ENCODE peak calls at places on chromosomes 16 and 17, in five cellular contexts. One of them, this sample, is unnamed.

GRCh38 chr16:48284772-48285409 is 37.6 kb upstream of the ABCC11 start:
- DNase-seq in ovary: no peak
- DNase-seq in spleen: no peak
- DNase-seq in A549: no peak
- DNase-seq in CD8-positive, alpha-beta memory T cell: no peak
- DNase-seq in this sample: no peak

GRCh38 chr16:62261760-62262159 is 225.5 kb upstream of the CDH8 start:
- DNase-seq in ovary: no peak
- DNase-seq in spleen: no peak
- DNase-seq in A549: no peak
- DNase-seq in CD8-positive, alpha-beta memory T cell: no peak
- DNase-seq in this sample: no peak

GRCh38 chr16:82756283-82756599 is 129.5 kb downstream of the CDH13 start:
- DNase-seq in ovary: no peak
- DNase-seq in spleen: no peak
- DNase-seq in A549: no peak
- DNase-seq in CD8-positive, alpha-beta memory T cell: no peak
- DNase-seq in this sample: no peak

GRCh38 chr16:49987381-49987780 is 37.6 kb upstream of the CNEP1R1 start:
- DNase-seq in ovary: no peak
- DNase-seq in spleen: no peak
- DNase-seq in A549: no peak
- DNase-seq in CD8-positive, alpha-beta memory T cell: no peak
- DNase-seq in this sample: no peak

GRCh38 chr16:61413026-61413425 is 623.2 kb downstream of the CDH8 start:
- DNase-seq in ovary: no peak
- DNase-seq in spleen: no peak
- DNase-seq in A549: no peak
- DNase-seq in CD8-positive, alpha-beta memory T cell: no peak
- DNase-seq in this sample: no peak

GRCh38 chr16:74710401-74710800 is 9.7 kb upstream of the MLKL start:
- DNase-seq in ovary: no peak
- DNase-seq in spleen: peak; percentile 54
- DNase-seq in A549: no peak
- DNase-seq in CD8-positive, alpha-beta memory T cell: no peak
- DNase-seq in this sample: no peak

GRCh38 chr16:53080345-53081031 is 25.7 kb downstream of the CHD9 start:
- DNase-seq in ovary: peak; percentile 73
- DNase-seq in spleen: no peak
- DNase-seq in A549: peak; percentile 92
- DNase-seq in CD8-positive, alpha-beta memory T cell: no peak
- DNase-seq in this sample: no peak

GRCh38 chr17:79276824-79277223 is 202.2 kb downstream of the ENGASE start:
- DNase-seq in ovary: no peak
- DNase-seq in spleen: no peak
- DNase-seq in A549: no peak
- DNase-seq in CD8-positive, alpha-beta memory T cell: no peak
- DNase-seq in this sample: no peak

GRCh38 chr17:74888440-74888839 is 5.0 kb downstream of the FADS6 start:
- DNase-seq in ovary: no peak
- DNase-seq in spleen: no peak
- DNase-seq in A549: no peak
- DNase-seq in CD8-positive, alpha-beta memory T cell: no peak
- DNase-seq in this sample: no peak

GRCh38 chr17:82976982-82977488 is 102.4 kb upstream of the METRNL start:
- DNase-seq in ovary: no peak
- DNase-seq in spleen: no peak
- DNase-seq in A549: no peak
- DNase-seq in CD8-positive, alpha-beta memory T cell: no peak
- DNase-seq in this sample: no peak

GRCh38 chr17:70906808-70907207 is 737.5 kb downstream of the KCNJ2 start:
- DNase-seq in ovary: no peak
- DNase-seq in spleen: no peak
- DNase-seq in A549: no peak
- DNase-seq in CD8-positive, alpha-beta memory T cell: no peak
- DNase-seq in this sample: no peak

GRCh38 chr17:42519546-42520444 is 16.2 kb upstream of the NAGLU start:
- DNase-seq in ovary: peak; percentile 91
- DNase-seq in spleen: peak; percentile 76
- DNase-seq in A549: peak; percentile 95
- DNase-seq in CD8-positive, alpha-beta memory T cell: no peak
- DNase-seq in this sample: peak; percentile 84

GRCh38 chr17:42517516-42517915 is 18.5 kb upstream of the NAGLU start:
- DNase-seq in ovary: peak; percentile 92
- DNase-seq in spleen: peak; percentile 94
- DNase-seq in A549: peak; percentile 92
- DNase-seq in CD8-positive, alpha-beta memory T cell: peak; percentile 76
- DNase-seq in this sample: peak; percentile 93

GRCh38 chr17:42518755-42519545 is 17.1 kb upstream of the NAGLU start:
- DNase-seq in ovary: peak; percentile 72
- DNase-seq in spleen: peak; percentile 76
- DNase-seq in A549: peak; percentile 84
- DNase-seq in CD8-positive, alpha-beta memory T cell: no peak
- DNase-seq in this sample: peak; percentile 97

GRCh38 chr17:42520540-42520951 is 15.5 kb upstream of the NAGLU start:
- DNase-seq in ovary: peak; percentile 59
- DNase-seq in spleen: peak; percentile 68
- DNase-seq in A549: no peak
- DNase-seq in CD8-positive, alpha-beta memory T cell: no peak
- DNase-seq in this sample: peak; percentile 47

DNA sequence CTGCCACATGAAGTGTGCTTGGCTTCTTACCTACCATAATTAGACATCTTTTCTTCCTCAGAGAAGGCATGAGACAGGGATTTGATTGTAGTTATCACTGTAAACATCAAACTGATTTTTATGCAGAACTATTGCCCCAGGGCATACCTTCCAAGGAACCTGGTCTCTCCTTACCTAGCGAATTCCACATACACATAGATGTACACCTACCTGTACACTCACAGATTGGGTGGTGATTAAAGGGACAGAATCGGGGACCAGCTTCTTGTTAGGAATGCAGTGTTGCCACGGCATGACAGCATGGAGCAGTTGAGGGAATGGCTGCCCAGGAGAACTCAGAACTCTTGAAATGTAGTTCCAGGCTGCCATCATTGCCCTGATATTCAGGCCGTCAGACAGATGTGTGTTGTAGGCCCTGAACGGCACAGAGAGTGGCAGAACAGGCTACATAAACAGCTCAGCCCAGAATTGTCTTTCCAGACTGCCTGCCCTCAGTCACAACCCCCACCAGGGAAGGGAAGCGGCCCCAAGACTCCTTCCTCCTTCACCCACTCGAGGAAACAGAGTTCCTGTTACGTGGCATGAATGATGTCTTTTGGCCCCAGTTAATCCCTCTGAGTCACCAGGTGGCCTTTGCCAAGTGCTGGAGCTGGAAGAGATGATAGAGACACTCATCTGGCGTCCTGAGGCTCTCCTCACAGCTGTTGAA is 17.8 kb upstream of the NAGLU start:
- DNase-seq in ovary: peak; percentile 83
- DNase-seq in spleen: peak; percentile 73
- DNase-seq in A549: peak; percentile 92
- DNase-seq in CD8-positive, alpha-beta memory T cell: no peak
- DNase-seq in this sample: peak; percentile 73
- H3K4me1 ChIP-seq in ovary: peaks cover 69% of the 10 kb centered on the region
- H3K4me1 ChIP-seq in spleen: peaks cover 75% of the 10 kb centered on the region
- H3K4me1 ChIP-seq in A549: peaks cover 63% of the 10 kb centered on the region
- H3K4me1 ChIP-seq in CD8-positive, alpha-beta memory T cell: peaks cover 4% of the 10 kb centered on the region
- H3K4me1 ChIP-seq in this sample: peaks cover 50% of the 10 kb centered on the region

DNA sequence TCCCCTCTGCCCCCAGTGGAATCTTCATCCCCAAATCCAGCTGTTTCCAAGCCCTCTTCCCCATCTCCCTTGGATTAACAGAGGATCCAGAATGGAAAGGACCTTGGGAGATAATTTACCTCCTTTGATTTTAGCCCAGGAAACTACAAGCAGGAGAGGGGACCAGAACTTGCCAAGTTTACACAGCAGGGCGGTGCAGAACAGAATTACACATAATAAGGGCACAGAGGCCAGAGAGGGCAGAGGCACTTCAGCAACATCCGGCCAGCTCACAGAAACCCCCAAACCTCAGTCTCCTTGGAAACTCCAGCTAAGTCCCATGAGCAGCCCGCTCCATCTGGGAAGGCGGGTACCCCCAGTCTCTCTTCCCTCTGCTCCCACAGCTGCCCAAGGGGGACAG is 27.2 kb downstream of the PEMT start:
- DNase-seq in ovary: no peak
- DNase-seq in spleen: no peak
- DNase-seq in A549: no peak
- DNase-seq in CD8-positive, alpha-beta memory T cell: no peak
- DNase-seq in this sample: no peak
- H3K4me1 ChIP-seq in ovary: peaks cover 32% of the 10 kb centered on the region
- H3K4me1 ChIP-seq in spleen: peaks cover 45% of the 10 kb centered on the region
- H3K4me1 ChIP-seq in A549: no peaks in the 10 kb centered on the region
- H3K4me1 ChIP-seq in CD8-positive, alpha-beta memory T cell: no peaks in the 10 kb centered on the region
- H3K4me1 ChIP-seq in this sample: peaks cover 17% of the 10 kb centered on the region

GRCh38 chr17:73289549-73290254 is 22.1 kb downstream of the CDC42EP4 start:
- DNase-seq in ovary: no peak
- DNase-seq in spleen: no peak
- DNase-seq in A549: no peak
- DNase-seq in CD8-positive, alpha-beta memory T cell: no peak
- DNase-seq in this sample: no peak

GRCh38 chr17:73290399-73291259 is 21.2 kb downstream of the CDC42EP4 start:
- DNase-seq in ovary: no peak
- DNase-seq in spleen: no peak
- DNase-seq in A549: no peak
- DNase-seq in CD8-positive, alpha-beta memory T cell: no peak
- DNase-seq in this sample: no peak

GRCh38 chr17:73285916-73286862 is 24.5 kb upstream of the CPSF4L start:
- DNase-seq in ovary: no peak
- DNase-seq in spleen: no peak
- DNase-seq in A549: no peak
- DNase-seq in CD8-positive, alpha-beta memory T cell: no peak
- DNase-seq in this sample: no peak

GRCh38 chr17:73286863-73287296 is 24.9 kb downstream of the CDC42EP4 start:
- DNase-seq in ovary: no peak
- DNase-seq in spleen: no peak
- DNase-seq in A549: no peak
- DNase-seq in CD8-positive, alpha-beta memory T cell: no peak
- DNase-seq in this sample: no peak

DNA sequence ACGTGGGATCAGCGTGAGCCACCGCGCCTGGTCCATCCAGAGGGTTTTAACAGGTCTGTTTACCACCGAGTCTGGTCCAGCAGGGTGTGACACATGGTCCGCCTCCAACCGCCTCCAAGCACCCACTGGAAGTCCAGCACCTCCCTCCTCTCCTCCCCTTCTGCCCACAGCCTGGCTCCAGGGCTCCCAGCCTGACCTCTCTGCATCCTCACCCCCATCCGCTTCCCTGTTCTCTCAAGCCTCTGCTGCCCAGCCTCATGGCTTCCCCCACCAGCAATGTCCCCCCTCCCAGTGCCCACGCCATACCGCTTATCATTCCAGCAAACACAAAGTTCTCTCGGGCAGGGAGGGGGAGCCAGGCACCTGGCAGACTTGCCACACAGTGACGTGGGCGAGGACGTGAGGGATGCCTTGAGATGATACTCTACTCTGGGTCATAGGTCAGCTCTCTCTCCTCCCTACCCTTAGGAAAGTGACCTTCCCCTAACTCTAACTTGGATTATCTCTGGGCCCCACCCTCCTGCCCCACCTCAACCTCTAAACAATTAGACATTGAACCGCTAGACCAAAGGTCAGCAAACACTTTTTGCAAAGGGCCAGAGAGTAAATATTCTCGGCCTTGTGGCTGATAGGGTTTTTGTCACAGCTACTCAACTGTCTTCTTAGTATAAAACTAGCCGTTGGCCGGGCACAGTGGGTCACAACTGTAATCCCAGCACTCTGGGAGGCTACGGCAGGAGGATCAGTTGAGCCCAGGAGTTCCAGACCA is 23.1 kb downstream of the CDC42EP4 start:
- DNase-seq in ovary: peak; percentile 67
- DNase-seq in spleen: no peak
- DNase-seq in A549: peak; percentile 90
- DNase-seq in CD8-positive, alpha-beta memory T cell: no peak
- DNase-seq in this sample: peak; percentile 76
- H3K4me1 ChIP-seq in ovary: peaks cover 74% of the 10 kb centered on the region
- H3K4me1 ChIP-seq in spleen: peaks cover 96% of the 10 kb centered on the region
- H3K4me1 ChIP-seq in A549: peaks cover 78% of the 10 kb centered on the region
- H3K4me1 ChIP-seq in CD8-positive, alpha-beta memory T cell: no peaks in the 10 kb centered on the region
- H3K4me1 ChIP-seq in this sample: peaks cover 57% of the 10 kb centered on the region

GRCh38 chr16:35344012-35344762 is 1884.8 kb downstream of the TP53TG3F start:
- DNase-seq in ovary: no peak
- DNase-seq in spleen: no peak
- DNase-seq in A549: no peak
- DNase-seq in CD8-positive, alpha-beta memory T cell: no peak
- DNase-seq in this sample: no peak

GRCh38 chr16:35342012-35342411 is 1882.6 kb downstream of the TP53TG3F start:
- DNase-seq in ovary: no peak
- DNase-seq in spleen: no peak
- DNase-seq in A549: no peak
- DNase-seq in CD8-positive, alpha-beta memory T cell: no peak
- DNase-seq in this sample: no peak

GRCh38 chr16:35339337-35339736 is 1879.9 kb downstream of the TP53TG3F start:
- DNase-seq in ovary: no peak
- DNase-seq in spleen: no peak
- DNase-seq in A549: no peak
- DNase-seq in CD8-positive, alpha-beta memory T cell: no peak
- DNase-seq in this sample: no peak
- H3K4me1 ChIP-seq in ovary: no peaks in the 10 kb centered on the region
- H3K4me1 ChIP-seq in spleen: no peaks in the 10 kb centered on the region
- H3K4me1 ChIP-seq in A549: no peaks in the 10 kb centered on the region
- H3K4me1 ChIP-seq in CD8-positive, alpha-beta memory T cell: no peaks in the 10 kb centered on the region
- H3K4me1 ChIP-seq in this sample: no peaks in the 10 kb centered on the region

DNA sequence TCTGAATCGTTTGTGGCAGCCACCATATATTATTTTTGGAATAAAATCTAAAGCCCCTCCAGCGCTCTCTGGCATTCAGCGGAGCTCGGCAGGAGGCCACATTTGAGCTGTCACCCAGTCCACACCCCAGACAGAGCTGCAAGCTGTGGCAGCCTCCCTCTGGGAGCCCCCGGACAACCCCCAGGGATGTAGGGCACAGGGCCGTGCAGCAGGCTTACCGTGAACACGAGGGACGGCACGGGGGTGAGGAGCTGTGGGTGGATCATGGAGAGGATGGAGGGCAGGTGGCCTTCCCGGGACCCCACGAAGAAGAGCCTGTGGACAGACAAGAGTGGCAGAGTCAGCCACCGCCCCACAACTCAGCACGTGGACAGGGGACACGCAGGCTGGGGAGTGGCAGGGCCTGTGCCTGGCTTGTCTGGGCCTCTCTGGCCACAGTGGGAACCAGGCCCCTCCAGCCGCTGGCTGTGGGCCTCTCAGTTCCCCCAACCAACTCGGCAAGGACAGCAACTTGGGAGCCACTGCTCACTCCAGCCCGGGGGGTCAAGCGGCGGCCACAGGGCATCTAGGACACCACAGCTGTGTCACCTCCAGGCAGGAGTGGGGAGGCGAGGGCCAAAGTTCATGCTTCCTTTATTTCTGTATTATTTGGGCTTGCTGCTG is 31.5 kb downstream of the SLC7A5 start:
- DNase-seq in ovary: no peak
- DNase-seq in spleen: no peak
- DNase-seq in A549: no peak
- DNase-seq in CD8-positive, alpha-beta memory T cell: no peak
- DNase-seq in this sample: no peak
- H3K4me1 ChIP-seq in ovary: no peaks in the 10 kb centered on the region
- H3K4me1 ChIP-seq in spleen: peaks cover 32% of the 10 kb centered on the region
- H3K4me1 ChIP-seq in A549: peaks cover 100% of the 10 kb centered on the region
- H3K4me1 ChIP-seq in CD8-positive, alpha-beta memory T cell: peaks cover 9% of the 10 kb centered on the region
- H3K4me1 ChIP-seq in this sample: peaks cover 2% of the 10 kb centered on the region

This sample was measured in mucosa of descending colon.